ENCODE peak calls at places on chromosomes 2 and 18, in five cellular contexts. F is fibroblast of mammary gland, R is astrocyte of the cerebellum, J is K562, P is epithelial cell of esophagus. V is an unnamed sample.

GRCh38 chr2:860259-860855 is 90.3 kb upstream of the SNTG2 start:
- DNase-seq in J (no peak), P (no peak), F (no peak), R (no peak), V (no peak)

GRCh38 chr18:76578571-76579300 is 83.7 kb upstream of the ZNF516 start:
- DNase-seq in F (no peak), R (no peak), P (no peak), J (no peak), V (no peak)

GRCh38 chr2:6986251-6986893 is 69.2 kb downstream of the RNF144A start:
- DNase-seq in F (peak; percentile 20), P (no peak), R (no peak), J (no peak), V (no peak)

GRCh38 chr2:168712053-168712452 is 90.4 kb upstream of the NOSTRIN start:
- DNase-seq in F (peak; percentile 19), P (no peak), R (no peak), J (peak; percentile 13), V (no peak)

GRCh38 chr2:210620456-210620855 is 64.1 kb downstream of the CPS1 start:
- DNase-seq in J (no peak), R (no peak), P (no peak), F (peak; percentile 5), V (no peak)

GRCh38 chr2:3662239-3662638 is 4.2 kb downstream of the ALLC start:
- DNase-seq in R (no peak), P (no peak), J (no peak), F (no peak), V (no peak)

GRCh38 chr2:237546876-237547395 is 19.4 kb upstream of the PRLH start:
- DNase-seq in J (no peak), F (no peak), P (no peak), R (no peak), V (no peak)

GRCh38 chr18:12085136-12085535 is 8.5 kb upstream of the ANKRD62 start:
- DNase-seq in F (no peak), R (no peak), P (no peak), J (no peak), V (no peak)

GRCh38 chr18:48817021-48817461 is 133.7 kb downstream of the SMAD7 start:
- DNase-seq in F (no peak), R (no peak), P (no peak), J (no peak), V (no peak)

GRCh38 chr2:20224716-20225293 is at the start of gene SDC1:
- DNase-seq in P (peak; percentile 81), R (no peak), J (peak; percentile 43), F (peak; percentile 33), V (no peak)

GRCh38 chr2:165197346-165197745 is 6.5 kb downstream of the SCN3A start:
- DNase-seq in F (no peak), R (no peak), J (no peak), P (no peak), V (no peak)

GRCh38 chr2:17821535-17822451 is 5.5 kb downstream of the MSGN1 start:
- DNase-seq in P (no peak), F (no peak), J (no peak), R (no peak), V (no peak)

GRCh38 chr2:101474752-101475384 is at the start of gene RFX8:
- DNase-seq in J (no peak), P (peak; percentile 39), F (peak; percentile 100), R (peak; percentile 56), V (peak; percentile 18)

GRCh38 chr2:176421291-176422050 is 152.2 kb downstream of the MTX2 start:
- DNase-seq in J (no peak), R (no peak), F (peak; percentile 5), P (peak; percentile 18), V (peak; percentile 74)

GRCh38 chr2:49288113-49288710 is 133.9 kb upstream of the FSHR start:
- DNase-seq in F (no peak), P (no peak), R (no peak), J (no peak), V (no peak)

GRCh38 chr2:3112131-3112530 is 265.5 kb downstream of the EIPR1 start:
- DNase-seq in J (no peak), R (no peak), F (no peak), P (no peak), V (no peak)

GRCh38 chr2:3492951-3493609 is 26.3 kb downstream of the ADI1 start:
- DNase-seq in J (no peak), F (peak; percentile 98), P (no peak), R (peak; percentile 62), V (peak; percentile 39)

GRCh38 chr18:48952287-48953095 is 1.7 kb upstream of the SMAD7 start:
- DNase-seq in R (peak; percentile 66), F (peak; percentile 76), J (peak; percentile 53), P (peak; percentile 77), V (no peak)

GRCh38 chr18:986071-986470 is 81.4 kb downstream of the ADCYAP1 start:
- DNase-seq in J (no peak), P (no peak), F (no peak), R (no peak), V (no peak)

GRCh38 chr2:19073522-19073921 is 284.9 kb downstream of the OSR1 start:
- DNase-seq in F (peak; percentile 88), P (peak; percentile 98), R (peak; percentile 22), J (no peak), V (peak; percentile 79)

GRCh38 chr2:25454824-25455611 is 113.3 kb upstream of the DNMT3A start:
- DNase-seq in F (no peak), P (no peak), R (no peak), J (no peak), V (no peak)

GRCh38 chr2:89763254-89763580 is 1071.7 kb downstream of the RPIA start:
- DNase-seq in F (no peak), J (peak; percentile 52), P (no peak), R (no peak), V (no peak)

GRCh38 chr18:13220326-13220991 is 1.9 kb downstream of the LDLRAD4 start:
- DNase-seq in J (no peak), R (no peak), F (no peak), P (no peak), V (no peak)
- H3K4me3 ChIP-seq in J (no peak overlapping the region), R (no peak overlapping the region), F (no peak overlapping the region), P (no peak overlapping the region), V (no peak overlapping the region)

DNA sequence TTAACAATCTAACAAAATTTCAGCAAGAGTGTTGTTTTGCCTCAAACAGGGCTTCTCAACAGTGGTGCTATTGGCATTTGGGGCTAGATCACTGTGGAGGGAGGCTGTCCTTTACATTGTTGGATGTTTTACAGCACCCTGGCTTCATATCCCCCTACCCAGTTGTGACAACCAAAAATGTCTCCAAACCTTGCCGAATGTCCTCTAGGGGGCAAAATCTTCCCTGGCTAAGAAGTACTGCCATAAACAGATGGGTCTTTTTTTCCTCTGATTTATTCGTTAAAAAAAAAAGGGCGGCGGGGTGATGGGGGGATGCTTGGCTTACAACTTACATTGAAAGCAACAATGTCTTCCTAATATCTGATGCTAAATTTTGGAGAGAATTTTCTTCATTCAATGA is 207.6 kb upstream of the CCDC150 start:
- DNase-seq in J (no peak), F (peak; percentile 29), P (peak; percentile 19), R (peak; percentile 1), V (no peak)
- TF ChIP-seq CTCF in J (peak; percentile 42), F (peak; percentile 62), P (peak; percentile 47), R (peak; percentile 60), V (peak; percentile 52)

DNA sequence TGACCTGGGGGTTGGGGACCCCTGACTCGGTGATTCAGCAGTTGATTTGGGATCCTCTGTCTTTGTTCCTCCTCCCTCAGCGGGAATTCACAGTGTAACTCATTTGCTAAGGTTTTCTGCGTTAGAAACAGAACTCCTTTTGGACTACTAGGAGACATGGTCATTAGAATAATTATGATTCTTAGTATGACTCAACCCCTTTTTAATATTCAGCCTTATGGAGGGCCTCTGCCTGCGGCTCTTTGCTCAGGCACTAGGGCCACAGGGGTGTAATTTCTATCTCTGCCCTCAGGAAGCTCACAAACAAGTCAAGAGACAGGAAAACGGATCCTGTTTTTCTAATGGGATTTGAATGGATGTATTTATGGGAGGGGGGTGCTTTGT is 117.4 kb downstream of the SPTBN1 start:
- DNase-seq in P (no peak), R (no peak), J (no peak), F (no peak), V (no peak)
- H3K4me3 ChIP-seq in P (no peak overlapping the region), R (no peak overlapping the region), J (no peak overlapping the region), F (no peak overlapping the region), V (no peak overlapping the region)

GRCh38 chr2:36618381-36618780 is 20.4 kb upstream of the FEZ2 start:
- DNase-seq in J (peak; percentile 73), R (peak; percentile 38), F (peak; percentile 82), P (peak; percentile 86), V (peak; percentile 65)
- TF ChIP-seq CTCF in J (no peak), R (no peak), F (no peak), P (no peak), V (no peak)

GRCh38 chr2:46804794-46805193 is 110.8 kb downstream of the MCFD2 start:
- DNase-seq in P (no peak), J (no peak), F (peak; percentile 48), R (no peak), V (no peak)
- H3K4me3 ChIP-seq in P (no peak overlapping the region), J (no peak overlapping the region), F (no peak overlapping the region), R (no peak overlapping the region), V (no peak overlapping the region)